ENCODE peak calls at places on chromosomes 4 and X, in seven cellular contexts. B is choroid plexus epithelial cell; I is activated CD4-positive, CD25-positive, alpha-beta regulatory T cell; W is lung; X is foreskin fibroblast; J is left lung; U is HFFc6. G is an unnamed sample.

GRCh38 chr4:14967982-14968381 is 34.3 kb upstream of the CPEB2 start:
- DNase-seq in B (no peak), I (no peak), W (no peak), X (peak; percentile 15), J (no peak), U (no peak), G (no peak)

GRCh38 chrX:55450259-55450658 is 1.7 kb upstream of the MAGEH1 start:
- DNase-seq in B (peak; percentile 18), I (no peak), W (no peak), X (peak; percentile 35), J (no peak), U (no peak), G (no peak)

GRCh38 chr4:40486534-40486933 is 143.1 kb downstream of the RBM47 start:
- DNase-seq in B (peak; percentile 50), I (no peak), W (no peak), X (peak; percentile 10), J (no peak), U (peak; percentile 21), G (no peak)

GRCh38 chrX:77342028-77342427 is 105.2 kb upstream of the FGF16 start:
- DNase-seq in B (no peak), I (no peak), W (no peak), X (no peak), J (no peak), U (no peak), G (no peak)

GRCh38 chrX:8084023-8084422 is 87.0 kb downstream of the VCX2 start:
- DNase-seq in B (peak; percentile 57), I (no peak), W (no peak), X (peak; percentile 10), J (no peak), U (no peak), G (peak; percentile 75)

GRCh38 chrX:79630033-79631009 is 263.2 kb upstream of the ITM2A start:
- DNase-seq in B (no peak), I (no peak), W (no peak), X (no peak), J (no peak), U (no peak), G (no peak)

GRCh38 chrX:1111543-1112300 is 100.7 kb downstream of the CRLF2 start:
- DNase-seq in B (no peak), I (no peak), W (no peak), X (no peak), J (no peak), U (no peak), G (no peak)

GRCh38 chr4:2127609-2128300 is 68.6 kb downstream of the NAT8L start:
- DNase-seq in B (peak; percentile 13), I (no peak), W (no peak), X (no peak), J (no peak), U (no peak), G (no peak)

GRCh38 chr4:96016615-96017299 is 176.9 kb downstream of the PDHA2 start:
- DNase-seq in B (peak; percentile 72), I (no peak), W (no peak), X (no peak), J (no peak), U (no peak), G (no peak)

GRCh38 chr4:721261-722171 is 15.9 kb downstream of the PCGF3 start:
- DNase-seq in B (no peak), I (no peak), W (no peak), X (no peak), J (no peak), U (peak; percentile 19), G (no peak)

GRCh38 chr4:163587867-163588266 is 93.4 kb downstream of the TMA16 start:
- DNase-seq in B (peak; percentile 1), I (no peak), W (no peak), X (no peak), J (no peak), U (no peak), G (peak; percentile 56)

GRCh38 chrX:20252392-20253231 is 14.1 kb downstream of the RPS6KA3 start:
- DNase-seq in B (peak; percentile 67), I (peak; percentile 56), W (peak; percentile 70), X (peak; percentile 59), J (peak; percentile 54), U (no peak), G (peak; percentile 6)

GRCh38 chr4:155079866-155080265 is 128.6 kb upstream of the NPY2R start:
- DNase-seq in B (peak; percentile 3), I (no peak), W (no peak), X (peak; percentile 16), J (no peak), U (no peak), G (no peak)

GRCh38 chrX:104318330-104319009 is 63.7 kb upstream of the ESX1 start:
- DNase-seq in B (peak; percentile 30), I (no peak), W (no peak), X (peak; percentile 61), J (no peak), U (peak; percentile 35), G (no peak)

GRCh38 chr4:152075253-152075928 is 314.6 kb upstream of the GATB start:
- DNase-seq in B (no peak), I (no peak), W (no peak), X (no peak), J (no peak), U (no peak), G (no peak)

GRCh38 chrX:53088136-53088974 is 5.6 kb upstream of the KANTR start:
- DNase-seq in B (peak; percentile 87), I (peak; percentile 63), W (peak; percentile 69), X (peak; percentile 85), J (peak; percentile 78), U (peak; percentile 62), G (peak; percentile 78)

GRCh38 chr4:162841769-162842168 is 324.9 kb downstream of the NAF1 start:
- DNase-seq in B (peak; percentile 12), I (no peak), W (no peak), X (no peak), J (no peak), U (no peak), G (no peak)

GRCh38 chrX:150361777-150362351 is 1.3 kb upstream of the MAMLD1 start:
- DNase-seq in B (no peak), I (peak; percentile 11), W (peak; percentile 25), X (peak; percentile 47), J (no peak), U (no peak), G (no peak)

GRCh38 chrX:120560405-120560841 is 339 bp downstream of the CUL4B start:
- DNase-seq in B (no peak), I (no peak), W (peak; percentile 29), X (peak; percentile 57), J (peak; percentile 36), U (peak; percentile 41), G (no peak)

GRCh38 chr4:85807247-85807915 is 332.4 kb downstream of the ARHGAP24 start:
- DNase-seq in B (peak; percentile 79), I (no peak), W (no peak), X (peak; percentile 87), J (no peak), U (no peak), G (no peak)

GRCh38 chrX:45300638-45301037 is 100.0 kb upstream of the DIPK2B start:
- DNase-seq in B (no peak), I (no peak), W (no peak), X (no peak), J (no peak), U (no peak), G (no peak)

GRCh38 chrX:153944140-153944799 is at the start of gene RENBP:
- DNase-seq in B (no peak), I (peak; percentile 26), W (peak; percentile 57), X (no peak), J (peak; percentile 78), U (no peak), G (no peak)

GRCh38 chr4:124711469-124712416 is 789 bp downstream of the ANKRD50 start:
- DNase-seq in B (peak; percentile 90), I (no peak), W (peak; percentile 64), X (peak; percentile 78), J (peak; percentile 76), U (peak; percentile 73), G (peak; percentile 52)

GRCh38 chr4:184099541-184099966 is 118.1 kb downstream of the ENPP6 start:
- DNase-seq in B (no peak), I (no peak), W (no peak), X (no peak), J (no peak), U (no peak), G (no peak)

GRCh38 chr4:55871299-55871800 is 17.9 kb downstream of the EXOC1 start:
- DNase-seq in B (no peak), I (no peak), W (no peak), X (no peak), J (no peak), U (no peak), G (no peak)

GRCh38 chrX:150219374-150220185 is 143.5 kb upstream of the MAMLD1 start:
- DNase-seq in B (no peak), I (no peak), W (no peak), X (peak; percentile 71), J (no peak), U (peak; percentile 27), G (no peak)

GRCh38 chr4:81648576-81649272 is 177.0 kb upstream of the RASGEF1B start:
- DNase-seq in B (peak; percentile 35), I (no peak), W (no peak), X (no peak), J (peak; percentile 45), U (no peak), G (no peak)

GRCh38 chr4:163462556-163462955 is 11.0 kb downstream of the TKTL2 start:
- DNase-seq in B (peak; percentile 12), I (no peak), W (no peak), X (no peak), J (no peak), U (no peak), G (no peak)

GRCh38 chr4:99679204-99679603 is 21.6 kb upstream of the C4orf54 start:
- DNase-seq in B (peak; percentile 3), I (no peak), W (no peak), X (no peak), J (no peak), U (no peak), G (no peak)

GRCh38 chr4:76897522-76898384 is at the start of gene SOWAHB:
- DNase-seq in B (no peak), I (peak; percentile 16), W (peak; percentile 86), X (peak; percentile 25), J (peak; percentile 87), U (no peak), G (peak; percentile 45)

GRCh38 chr4:8364141-8364540 is 76.4 kb downstream of the ACOX3 start:
- DNase-seq in B (no peak), I (no peak), W (no peak), X (no peak), J (peak; percentile 16), U (no peak), G (no peak)

GRCh38 chr4:93776386-93777080 is 52.0 kb upstream of the ATOH1 start:
- DNase-seq in B (peak; percentile 34), I (no peak), W (no peak), X (peak; percentile 53), J (no peak), U (no peak), G (peak; percentile 73)

GRCh38 chr4:20859097-20859781 is 159.0 kb downstream of the PACRGL start:
- DNase-seq in B (no peak), I (no peak), W (no peak), X (peak; percentile 7), J (no peak), U (no peak), G (no peak)

GRCh38 chr4:162201673-162202072 is 37.9 kb upstream of the FSTL5 start:
- DNase-seq in B (peak; percentile 81), I (no peak), W (no peak), X (no peak), J (no peak), U (no peak), G (no peak)